ENCODE peak calls at places on chromosomes 2 and 18, in four cellular contexts. H, R, P and E are unnamed samples. For H3K4me1, the result is how much of the 10 kb centered on the place peaks cover.

GRCh38 chr18:6757966-6758365 is 28.4 kb downstream of the ARHGAP28 start:
- DNase-seq in H (no peak), R (no peak), P (no peak), E (no peak)

GRCh38 chr18:62744076-62744705 is 28.9 kb downstream of the PHLPP1 start:
- DNase-seq in H (no peak), R (peak), P (no peak), E (no peak)

GRCh38 chr2:234459401-234460009 is 37.4 kb downstream of the ARL4C start:
- DNase-seq in H (no peak), R (no peak), P (no peak), E (no peak)

GRCh38 chr18:76464281-76465259 is 30.5 kb downstream of the ZNF516 start:
- DNase-seq in H (no peak), R (no peak), P (no peak), E (no peak)

GRCh38 chr18:31241900-31242409 is 76.0 kb upstream of the DSG1 start:
- DNase-seq in H (peak), R (peak), P (peak), E (peak)

GRCh38 chr2:64204006-64204632 is 59.9 kb upstream of the PELI1 start:
- DNase-seq in H (no peak), R (no peak), P (no peak), E (no peak)

GRCh38 chr2:75573145-75573878 is 12.6 kb upstream of the EVA1A start:
- DNase-seq in H (no peak), R (no peak), P (no peak), E (no peak)

GRCh38 chr18:29063346-29063745 is 886.4 kb upstream of the CDH2 start:
- DNase-seq in H (no peak), R (no peak), P (no peak), E (no peak)

GRCh38 chr18:49584431-49584830 is 22.6 kb downstream of the LIPG start:
- DNase-seq in H (no peak), R (no peak), P (no peak), E (no peak)

GRCh38 chr2:176088048-176088936 is 4.2 kb upstream of the HOXD13 start:
- DNase-seq in H (no peak), R (peak), P (peak), E (peak)

GRCh38 chr18:76490701-76491171 is 4.3 kb downstream of the ZNF516 start:
- DNase-seq in H (no peak), R (no peak), P (no peak), E (peak)

GRCh38 chr2:210233487-210233886 is 8.2 kb upstream of the ACADL start:
- DNase-seq in H (no peak), R (no peak), P (no peak), E (no peak)

GRCh38 chr18:10190564-10190963 is 263.9 kb upstream of the APCDD1 start:
- DNase-seq in H (no peak), R (no peak), P (no peak), E (no peak)

GRCh38 chr2:191225126-191225525 is 20.1 kb upstream of the MYO1B start:
- DNase-seq in H (no peak), R (no peak), P (no peak), E (no peak)

GRCh38 chr2:29782087-29782486 is 139.3 kb downstream of the ALK start:
- DNase-seq in H (no peak), R (no peak), P (no peak), E (no peak)

GRCh38 chr2:85911836-85912692 is 23.3 kb upstream of the ST3GAL5 start:
- DNase-seq in H (no peak), R (no peak), P (no peak), E (no peak)

GRCh38 chr2:199456383-199457146 is 1.2 kb downstream of the SATB2 start:
- DNase-seq in H (no peak), R (no peak), P (peak), E (no peak)

GRCh38 chr2:39408351-39409136 is 28.5 kb downstream of the MAP4K3 start:
- DNase-seq in H (no peak), R (no peak), P (no peak), E (no peak)

GRCh38 chr2:98656800-98657199 is 48.4 kb downstream of the UNC50 start:
- DNase-seq in H (no peak), R (no peak), P (no peak), E (no peak)

GRCh38 chr18:67266591-67267237 is 249.8 kb downstream of the DSEL start:
- DNase-seq in H (no peak), R (no peak), P (no peak), E (no peak)

DNA sequence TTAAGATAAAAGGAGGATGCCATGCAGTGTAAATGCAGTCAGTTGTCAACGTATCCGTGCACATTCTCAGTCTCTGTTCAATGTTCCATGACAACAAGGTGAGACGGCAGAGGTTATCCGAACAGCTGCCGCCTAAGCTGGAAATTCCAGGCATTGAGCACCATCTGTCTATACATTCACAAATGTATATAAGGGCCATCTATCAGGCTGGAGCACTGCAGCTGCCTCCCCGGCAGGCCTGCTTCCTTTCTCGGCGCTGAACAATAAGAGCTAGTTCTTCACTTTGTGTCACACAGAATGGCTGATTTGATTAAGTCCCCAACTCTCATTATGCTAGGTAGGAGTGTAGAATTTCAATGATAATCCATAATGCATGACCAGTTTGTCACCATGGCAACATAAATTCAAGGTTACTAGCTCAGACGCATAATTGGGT is 282.2 kb upstream of the SOX11 start:
- DNase-seq in H (no peak), R (no peak), P (no peak), E (no peak)
- H3K27ac ChIP-seq in H (no peak), R (no peak), P (no peak), E (no peak)

DNA sequence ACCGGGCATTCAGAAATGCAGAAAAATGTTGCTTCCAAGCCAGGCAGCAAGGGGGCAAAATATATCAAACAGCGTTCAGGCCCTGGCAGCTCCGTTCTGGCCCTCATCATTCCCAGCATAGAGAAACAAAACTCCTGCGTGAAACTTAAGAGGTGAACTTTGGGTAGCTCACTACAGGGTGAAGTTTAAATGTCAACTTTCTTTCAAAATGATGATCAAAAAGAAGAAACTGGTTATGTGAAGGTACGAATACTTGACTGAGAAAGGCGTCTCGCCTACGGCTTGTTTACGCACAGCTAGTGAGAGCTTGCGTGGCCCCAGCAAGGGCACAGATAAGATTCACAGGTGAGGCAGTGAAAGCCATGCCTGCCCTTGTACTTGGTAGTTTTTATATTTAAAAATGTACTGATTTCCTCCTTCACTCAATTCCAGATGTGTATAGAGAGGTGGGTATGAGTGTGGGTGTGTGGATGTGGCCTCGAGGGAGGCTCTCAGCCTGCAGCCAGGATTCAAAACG is 127.5 kb downstream of the NFATC1 start:
- DNase-seq in H (no peak), R (no peak), P (no peak), E (no peak)
- TF ChIP-seq MAX in H (no peak), R (no peak), P (no peak), E (no peak)

GRCh38 chr2:126662623-126663022 is 6.7 kb downstream of the GYPC start:
- DNase-seq in H (no peak), R (no peak), P (no peak), E (no peak)

GRCh38 chr2:126664639-126665038 is 8.7 kb downstream of the GYPC start:
- DNase-seq in H (no peak), R (no peak), P (no peak), E (no peak)

GRCh38 chr2:126663184-126663963 is 7.4 kb downstream of the GYPC start:
- DNase-seq in H (no peak), R (no peak), P (no peak), E (no peak)

GRCh38 chr2:126665483-126665882 is 9.5 kb downstream of the GYPC start:
- DNase-seq in H (no peak), R (no peak), P (no peak), E (no peak)

GRCh38 chr2:126664234-126664633 is 8.3 kb downstream of the GYPC start:
- DNase-seq in H (no peak), R (no peak), P (no peak), E (no peak)
- H3K4me1 ChIP-seq in H (under half), R (under half), P (half or more), E (under half)

DNA sequence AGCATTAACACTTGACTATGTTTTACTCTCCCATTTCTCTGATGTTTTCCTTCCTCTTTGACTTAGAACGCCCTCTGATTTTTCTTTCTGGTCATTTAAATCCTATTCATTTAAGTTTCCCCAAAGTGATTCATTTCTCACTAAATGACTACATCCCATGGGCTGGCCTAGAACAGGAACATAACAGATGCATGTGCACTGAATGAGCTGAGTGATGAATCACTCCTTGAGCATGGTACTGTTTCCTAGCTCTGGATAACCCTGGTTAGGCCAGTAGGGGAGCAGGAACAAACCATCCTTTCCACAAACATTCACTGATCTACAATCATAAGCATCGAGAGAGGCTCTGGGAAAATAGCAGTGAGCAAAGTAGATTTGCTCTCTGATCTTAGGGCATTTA is 221.9 kb upstream of the SETBP1 start:
- DNase-seq in H (no peak), R (no peak), P (no peak), E (no peak)
- H3K27ac ChIP-seq in H (no peak), R (no peak), P (no peak), E (no peak)

GRCh38 chr2:109382236-109382930 is 231.4 kb downstream of the SEPTIN10 start:
- DNase-seq in H (no peak), R (no peak), P (no peak), E (no peak)
- TF ChIP-seq MAX in H (no peak), R (no peak), P (no peak), E (no peak)

DNA sequence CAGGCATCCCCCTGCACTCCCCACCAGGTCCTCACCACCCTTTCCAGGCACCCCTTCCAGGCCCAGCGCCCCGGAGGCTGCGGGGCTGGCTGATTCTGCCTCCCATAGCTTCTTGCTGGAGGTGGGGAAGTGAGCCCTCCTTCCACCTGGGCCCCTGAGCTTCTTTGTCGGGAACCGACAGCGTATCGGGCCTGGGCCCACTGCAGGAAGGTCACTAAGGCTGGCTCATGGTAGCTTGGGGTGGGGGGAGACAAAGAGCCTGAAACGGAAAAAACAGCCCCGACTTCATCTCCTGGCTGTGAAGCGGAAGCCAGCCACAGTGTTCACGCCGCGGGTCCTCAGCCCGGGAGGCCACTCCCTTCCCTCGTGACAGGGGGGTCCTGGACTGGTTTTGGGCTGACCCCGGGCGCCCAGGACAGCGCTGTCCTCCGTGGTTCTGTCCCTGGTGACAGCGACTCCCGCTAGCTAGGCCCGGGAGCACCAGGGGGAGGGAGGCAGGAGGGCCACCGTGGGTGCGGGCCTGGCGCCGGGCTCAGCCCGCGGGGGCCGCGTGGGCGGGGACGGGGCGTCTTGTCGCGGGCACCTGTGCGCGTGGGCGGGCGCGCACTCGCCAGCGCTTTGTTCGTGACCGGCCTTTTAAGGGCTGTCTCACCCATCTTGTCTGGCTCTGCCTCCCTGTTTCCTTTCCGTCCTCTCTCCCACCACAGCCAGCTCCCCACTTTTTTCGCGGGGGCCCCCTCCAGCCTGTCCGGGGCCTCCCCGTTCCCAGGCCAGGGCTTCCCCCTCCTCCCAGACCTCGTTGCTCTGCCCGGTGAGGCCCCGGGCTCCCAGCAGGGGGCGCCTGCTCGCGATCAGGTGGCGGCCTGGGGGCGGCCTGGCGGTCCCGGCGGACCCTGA is 64.9 kb downstream of the DNMT3A start:
- DNase-seq in H (no peak), R (no peak), P (peak), E (peak)
- H3K4me1 ChIP-seq in H (under half), R (half or more), P (under half), E (under half)

DNA sequence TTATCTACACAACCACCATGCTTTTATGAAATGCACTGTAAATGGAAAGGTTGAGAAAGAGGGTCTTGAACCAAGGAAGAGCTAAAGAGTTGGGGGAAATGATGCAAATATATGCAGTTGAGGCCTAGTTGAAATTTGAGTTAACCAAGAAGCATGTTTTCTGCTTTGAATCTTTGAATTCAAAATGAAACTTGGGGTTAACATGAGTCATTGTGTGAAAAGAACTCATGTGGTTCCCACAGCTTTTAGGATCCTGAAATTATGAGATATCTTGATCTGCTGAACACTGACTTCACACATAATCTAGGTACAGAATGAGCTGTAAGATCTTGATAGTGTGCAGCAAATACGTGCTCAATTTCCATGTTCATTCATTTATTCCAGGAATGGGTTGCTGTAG is 422.9 kb upstream of the TRIB2 start:
- DNase-seq in H (no peak), R (no peak), P (no peak), E (no peak)
- H3K27ac ChIP-seq in H (no peak), R (no peak), P (no peak), E (no peak)

GRCh38 chr18:7779226-7779625 is 212.1 kb downstream of the PTPRM start:
- DNase-seq in H (no peak), R (no peak), P (no peak), E (no peak)
- TF ChIP-seq MAX in H (no peak), R (no peak), P (no peak), E (no peak)

DNA sequence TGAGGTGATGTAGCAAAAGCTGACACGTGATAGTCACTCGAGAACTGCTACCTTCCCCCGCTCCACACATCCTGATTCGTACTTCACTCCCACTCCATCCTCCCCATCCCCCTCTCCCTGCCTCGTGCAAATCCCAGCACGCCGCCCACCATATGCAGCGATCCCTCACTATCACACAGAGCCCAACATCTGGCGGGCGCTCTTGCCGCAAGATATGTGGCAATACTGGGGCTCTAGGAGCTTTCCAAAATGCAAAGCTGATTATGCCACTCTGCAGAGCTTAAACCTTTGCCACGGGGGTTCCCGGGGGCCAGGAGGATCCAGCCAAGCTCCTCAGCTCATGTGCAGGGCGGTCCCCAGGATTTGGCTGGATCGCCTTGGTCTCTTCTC is 37.4 kb downstream of the DNMT3A start:
- DNase-seq in H (no peak), R (no peak), P (no peak), E (peak)
- H3K4me1 ChIP-seq in H (under half), R (under half), P (under half), E (half or more)

GRCh38 chr2:54627973-54628372 is 95.5 kb upstream of the EML6 start:
- DNase-seq in H (no peak), R (no peak), P (no peak), E (no peak)

GRCh38 chr2:54628418-54628817 is 95.0 kb upstream of the EML6 start:
- DNase-seq in H (no peak), R (no peak), P (no peak), E (no peak)

GRCh38 chr2:54629390-54629789 is 94.1 kb upstream of the EML6 start:
- DNase-seq in H (no peak), R (no peak), P (no peak), E (no peak)

GRCh38 chr2:54629914-54630609 is 93.4 kb upstream of the EML6 start:
- DNase-seq in H (no peak), R (peak), P (no peak), E (no peak)

GRCh38 chr2:54628957-54629356 is 94.5 kb upstream of the EML6 start:
- DNase-seq in H (no peak), R (no peak), P (no peak), E (no peak)
- H3K27ac ChIP-seq in H (no peak), R (no peak), P (no peak), E (no peak)